ENCODE peak calls at places on chromosomes 4 and X, in ten cellular contexts. One of them, this sample, is unnamed.

GRCh38 chrX:130726661-130727060 is 176.3 kb downstream of the ENOX2 start:
- DNase-seq in left lung: no peak
- DNase-seq in heart right ventricle: no peak
- DNase-seq in tibial artery: no peak
- DNase-seq in body of pancreas: no peak
- DNase-seq in ovary: no peak
- DNase-seq in mesenchymal stem cell: peak; percentile 46
- DNase-seq in aorta: no peak
- DNase-seq in adrenal gland: no peak
- DNase-seq in astrocyte: peak; percentile 62
- DNase-seq in this sample: no peak

GRCh38 chr4:3484057-3484973 is 21.2 kb downstream of the DOK7 start:
- DNase-seq in left lung: peak; percentile 83
- DNase-seq in heart right ventricle: peak; percentile 81
- DNase-seq in tibial artery: peak; percentile 95
- DNase-seq in body of pancreas: peak; percentile 25
- DNase-seq in ovary: no peak
- DNase-seq in mesenchymal stem cell: no peak
- DNase-seq in aorta: peak; percentile 95
- DNase-seq in adrenal gland: no peak
- DNase-seq in astrocyte: no peak
- DNase-seq in this sample: no peak

GRCh38 chr4:188246488-188246887 is 107.2 kb downstream of the TRIML1 start:
- DNase-seq in left lung: no peak
- DNase-seq in heart right ventricle: no peak
- DNase-seq in tibial artery: no peak
- DNase-seq in body of pancreas: no peak
- DNase-seq in ovary: no peak
- DNase-seq in mesenchymal stem cell: no peak
- DNase-seq in aorta: no peak
- DNase-seq in adrenal gland: no peak
- DNase-seq in astrocyte: no peak
- DNase-seq in this sample: no peak

GRCh38 chr4:7827566-7827965 is 112.1 kb downstream of the AFAP1 start:
- DNase-seq in left lung: no peak
- DNase-seq in heart right ventricle: no peak
- DNase-seq in tibial artery: no peak
- DNase-seq in body of pancreas: no peak
- DNase-seq in ovary: no peak
- DNase-seq in mesenchymal stem cell: no peak
- DNase-seq in aorta: no peak
- DNase-seq in adrenal gland: no peak
- DNase-seq in astrocyte: no peak
- DNase-seq in this sample: no peak

GRCh38 chrX:118974088-118974907 is at the start of gene LONRF3:
- DNase-seq in left lung: peak; percentile 92
- DNase-seq in heart right ventricle: peak; percentile 63
- DNase-seq in tibial artery: peak; percentile 89
- DNase-seq in body of pancreas: peak; percentile 79
- DNase-seq in ovary: peak; percentile 74
- DNase-seq in mesenchymal stem cell: peak; percentile 30
- DNase-seq in aorta: peak; percentile 92
- DNase-seq in adrenal gland: peak; percentile 78
- DNase-seq in astrocyte: peak; percentile 4
- DNase-seq in this sample: peak; percentile 89

GRCh38 chrX:42535233-42535632 is 242.7 kb downstream of the PPP1R2C start:
- DNase-seq in left lung: no peak
- DNase-seq in heart right ventricle: no peak
- DNase-seq in tibial artery: no peak
- DNase-seq in body of pancreas: no peak
- DNase-seq in ovary: no peak
- DNase-seq in mesenchymal stem cell: no peak
- DNase-seq in aorta: no peak
- DNase-seq in adrenal gland: no peak
- DNase-seq in astrocyte: no peak
- DNase-seq in this sample: no peak

GRCh38 chrX:107674480-107675364 is 46.4 kb downstream of the PRPS1 start:
- DNase-seq in left lung: no peak
- DNase-seq in heart right ventricle: peak; percentile 73
- DNase-seq in tibial artery: peak; percentile 88
- DNase-seq in body of pancreas: peak; percentile 73
- DNase-seq in ovary: peak; percentile 38
- DNase-seq in mesenchymal stem cell: peak; percentile 97
- DNase-seq in aorta: peak; percentile 80
- DNase-seq in adrenal gland: peak; percentile 40
- DNase-seq in astrocyte: peak; percentile 17
- DNase-seq in this sample: peak; percentile 59

GRCh38 chr4:6222761-6223292 is 22.5 kb upstream of the JAKMIP1 start:
- DNase-seq in left lung: no peak
- DNase-seq in heart right ventricle: no peak
- DNase-seq in tibial artery: no peak
- DNase-seq in body of pancreas: peak; percentile 42
- DNase-seq in ovary: no peak
- DNase-seq in mesenchymal stem cell: peak; percentile 6
- DNase-seq in aorta: no peak
- DNase-seq in adrenal gland: no peak
- DNase-seq in astrocyte: no peak
- DNase-seq in this sample: peak; percentile 68

GRCh38 chr4:86129546-86129945 is 230.3 kb downstream of the MAPK10 start:
- DNase-seq in left lung: no peak
- DNase-seq in heart right ventricle: no peak
- DNase-seq in tibial artery: no peak
- DNase-seq in body of pancreas: no peak
- DNase-seq in ovary: no peak
- DNase-seq in mesenchymal stem cell: no peak
- DNase-seq in aorta: no peak
- DNase-seq in adrenal gland: no peak
- DNase-seq in astrocyte: no peak
- DNase-seq in this sample: no peak

GRCh38 chrX:1528186-1528883 is 8.7 kb downstream of the P2RY8 start:
- DNase-seq in left lung: no peak
- DNase-seq in heart right ventricle: no peak
- DNase-seq in tibial artery: peak; percentile 15
- DNase-seq in body of pancreas: no peak
- DNase-seq in ovary: no peak
- DNase-seq in mesenchymal stem cell: no peak
- DNase-seq in aorta: no peak
- DNase-seq in adrenal gland: no peak
- DNase-seq in astrocyte: no peak
- DNase-seq in this sample: no peak
- H3K36me3 ChIP-seq in left lung: no peaks in the 10 kb centered on the region
- H3K36me3 ChIP-seq in heart right ventricle: no peaks in the 10 kb centered on the region
- H3K36me3 ChIP-seq in tibial artery: no peaks in the 10 kb centered on the region
- H3K36me3 ChIP-seq in body of pancreas: no peaks in the 10 kb centered on the region
- H3K36me3 ChIP-seq in ovary: no peaks in the 10 kb centered on the region
- H3K36me3 ChIP-seq in mesenchymal stem cell: no peaks in the 10 kb centered on the region
- H3K36me3 ChIP-seq in aorta: no peaks in the 10 kb centered on the region
- H3K36me3 ChIP-seq in adrenal gland: no peaks in the 10 kb centered on the region
- H3K36me3 ChIP-seq in astrocyte: no peaks in the 10 kb centered on the region
- H3K36me3 ChIP-seq in this sample: no peaks in the 10 kb centered on the region

GRCh38 chr4:184476660-184477059 is 2.3 kb upstream of the IRF2 start:
- DNase-seq in left lung: no peak
- DNase-seq in heart right ventricle: no peak
- DNase-seq in tibial artery: no peak
- DNase-seq in body of pancreas: no peak
- DNase-seq in ovary: no peak
- DNase-seq in mesenchymal stem cell: no peak
- DNase-seq in aorta: no peak
- DNase-seq in adrenal gland: no peak
- DNase-seq in astrocyte: no peak
- DNase-seq in this sample: no peak
- H3K27ac ChIP-seq in left lung: no peak overlapping the region
- H3K27ac ChIP-seq in heart right ventricle: no peak overlapping the region
- H3K27ac ChIP-seq in tibial artery: no peak overlapping the region
- H3K27ac ChIP-seq in body of pancreas: no peak overlapping the region
- H3K27ac ChIP-seq in ovary: no peak overlapping the region
- H3K27ac ChIP-seq in mesenchymal stem cell: no peak overlapping the region
- H3K27ac ChIP-seq in aorta: no peak overlapping the region
- H3K27ac ChIP-seq in adrenal gland: peak overlapping the region; percentile 99
- H3K27ac ChIP-seq in astrocyte: no peak overlapping the region
- H3K27ac ChIP-seq in this sample: no peak overlapping the region

GRCh38 chrX:11412715-11413623 is 119.8 kb downstream of the AMELX start:
- DNase-seq in left lung: no peak
- DNase-seq in heart right ventricle: no peak
- DNase-seq in tibial artery: peak; percentile 72
- DNase-seq in body of pancreas: no peak
- DNase-seq in ovary: no peak
- DNase-seq in mesenchymal stem cell: no peak
- DNase-seq in aorta: peak; percentile 70
- DNase-seq in adrenal gland: no peak
- DNase-seq in astrocyte: peak; percentile 35
- DNase-seq in this sample: no peak

GRCh38 chrX:11409957-11410356 is 116.7 kb downstream of the AMELX start:
- DNase-seq in left lung: no peak
- DNase-seq in heart right ventricle: no peak
- DNase-seq in tibial artery: no peak
- DNase-seq in body of pancreas: no peak
- DNase-seq in ovary: no peak
- DNase-seq in mesenchymal stem cell: no peak
- DNase-seq in aorta: no peak
- DNase-seq in adrenal gland: no peak
- DNase-seq in astrocyte: no peak
- DNase-seq in this sample: no peak

GRCh38 chrX:11419102-11419501 is 125.9 kb downstream of the AMELX start:
- DNase-seq in left lung: no peak
- DNase-seq in heart right ventricle: no peak
- DNase-seq in tibial artery: no peak
- DNase-seq in body of pancreas: no peak
- DNase-seq in ovary: no peak
- DNase-seq in mesenchymal stem cell: no peak
- DNase-seq in aorta: no peak
- DNase-seq in adrenal gland: no peak
- DNase-seq in astrocyte: no peak
- DNase-seq in this sample: no peak

GRCh38 chrX:11416600-11416999 is 123.4 kb downstream of the AMELX start:
- DNase-seq in left lung: no peak
- DNase-seq in heart right ventricle: no peak
- DNase-seq in tibial artery: no peak
- DNase-seq in body of pancreas: no peak
- DNase-seq in ovary: no peak
- DNase-seq in mesenchymal stem cell: no peak
- DNase-seq in aorta: no peak
- DNase-seq in adrenal gland: no peak
- DNase-seq in astrocyte: no peak
- DNase-seq in this sample: no peak

DNA sequence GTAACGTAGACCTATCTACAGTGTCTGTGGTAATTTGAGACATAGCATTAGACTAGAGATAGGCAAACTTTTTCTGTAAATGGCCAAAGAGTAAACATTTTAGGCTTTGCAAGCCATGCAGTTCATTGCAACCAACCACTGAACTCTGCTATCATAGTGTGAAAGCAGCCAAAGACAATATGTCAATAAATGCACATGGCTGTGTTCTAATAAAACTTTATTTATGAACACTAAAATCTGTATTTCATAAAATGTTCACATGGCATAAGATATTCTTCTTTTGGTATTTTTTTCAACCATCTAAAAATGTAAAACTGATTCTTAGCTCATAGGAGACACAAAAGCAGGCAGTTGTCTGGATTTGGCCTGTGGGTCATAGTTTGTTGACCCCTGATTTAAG is 120.9 kb downstream of the AMELX start:
- DNase-seq in left lung: no peak
- DNase-seq in heart right ventricle: no peak
- DNase-seq in tibial artery: no peak
- DNase-seq in body of pancreas: no peak
- DNase-seq in ovary: no peak
- DNase-seq in mesenchymal stem cell: no peak
- DNase-seq in aorta: no peak
- DNase-seq in adrenal gland: no peak
- DNase-seq in astrocyte: no peak
- DNase-seq in this sample: no peak
- H3K9me3 ChIP-seq in left lung: no peaks in the 10 kb centered on the region
- H3K9me3 ChIP-seq in heart right ventricle: no peaks in the 10 kb centered on the region
- H3K9me3 ChIP-seq in tibial artery: no peaks in the 10 kb centered on the region
- H3K9me3 ChIP-seq in body of pancreas: no peaks in the 10 kb centered on the region
- H3K9me3 ChIP-seq in ovary: no peaks in the 10 kb centered on the region
- H3K9me3 ChIP-seq in mesenchymal stem cell: no peaks in the 10 kb centered on the region
- H3K9me3 ChIP-seq in aorta: no peaks in the 10 kb centered on the region
- H3K9me3 ChIP-seq in adrenal gland: no peaks in the 10 kb centered on the region
- H3K9me3 ChIP-seq in astrocyte: no peaks in the 10 kb centered on the region
- H3K9me3 ChIP-seq in this sample: no peaks in the 10 kb centered on the region

DNA sequence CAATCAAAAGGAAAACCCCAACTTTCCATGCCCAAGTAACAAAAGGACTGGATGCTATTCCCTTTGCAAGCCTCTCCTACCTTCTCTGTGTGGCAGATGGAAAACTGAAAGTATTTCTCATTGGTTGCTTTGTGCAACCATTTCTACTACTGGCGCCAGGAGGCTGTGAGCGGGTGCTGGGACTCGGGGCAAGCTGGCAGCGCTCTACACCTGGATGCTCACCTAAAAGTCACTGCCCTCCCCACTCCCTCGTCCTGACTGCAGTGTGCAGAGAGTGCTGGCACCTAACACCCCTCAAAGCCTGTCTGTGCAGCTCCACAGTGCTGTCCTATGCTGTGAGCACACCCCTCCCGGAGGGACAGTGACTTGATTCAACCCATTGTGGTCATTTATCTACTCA is 54.2 kb upstream of the STS start:
- DNase-seq in left lung: no peak
- DNase-seq in heart right ventricle: no peak
- DNase-seq in tibial artery: no peak
- DNase-seq in body of pancreas: no peak
- DNase-seq in ovary: no peak
- DNase-seq in mesenchymal stem cell: no peak
- DNase-seq in aorta: no peak
- DNase-seq in adrenal gland: no peak
- DNase-seq in astrocyte: no peak
- DNase-seq in this sample: no peak
- H3K36me3 ChIP-seq in left lung: no peaks in the 10 kb centered on the region
- H3K36me3 ChIP-seq in heart right ventricle: no peaks in the 10 kb centered on the region
- H3K36me3 ChIP-seq in tibial artery: peaks cover 9% of the 10 kb centered on the region
- H3K36me3 ChIP-seq in body of pancreas: no peaks in the 10 kb centered on the region
- H3K36me3 ChIP-seq in ovary: no peaks in the 10 kb centered on the region
- H3K36me3 ChIP-seq in mesenchymal stem cell: peaks cover 15% of the 10 kb centered on the region
- H3K36me3 ChIP-seq in aorta: no peaks in the 10 kb centered on the region
- H3K36me3 ChIP-seq in adrenal gland: no peaks in the 10 kb centered on the region
- H3K36me3 ChIP-seq in astrocyte: no peaks in the 10 kb centered on the region
- H3K36me3 ChIP-seq in this sample: no peaks in the 10 kb centered on the region